ENCODE peak calls at places on chromosomes 16 and 17, in four cellular contexts. One of them, this sample, is unnamed.

GRCh38 chr17:42304187-42305030 is 16.1 kb downstream of the STAT5A start:
- DNase-seq in K562: no peak
- DNase-seq in GM12878: no peak
- DNase-seq in HepG2: peak
- DNase-seq in this sample: no peak

GRCh38 chr17:63035695-63036094 is 69.7 kb downstream of the TANC2 start:
- DNase-seq in K562: no peak
- DNase-seq in GM12878: no peak
- DNase-seq in HepG2: no peak
- DNase-seq in this sample: no peak

GRCh38 chr16:51049276-51049675 is 101.8 kb downstream of the SALL1 start:
- DNase-seq in K562: no peak
- DNase-seq in GM12878: no peak
- DNase-seq in HepG2: no peak
- DNase-seq in this sample: no peak

GRCh38 chr16:88387941-88388627 is 5.3 kb downstream of the ZNF469 start:
- DNase-seq in K562: no peak
- DNase-seq in GM12878: no peak
- DNase-seq in HepG2: peak
- DNase-seq in this sample: no peak

GRCh38 chr16:54482892-54483574 is 196.4 kb upstream of the IRX3 start:
- DNase-seq in K562: no peak
- DNase-seq in GM12878: no peak
- DNase-seq in HepG2: no peak
- DNase-seq in this sample: no peak

GRCh38 chr16:87160752-87161337 is 156.3 kb downstream of the C16orf95 start:
- DNase-seq in K562: no peak
- DNase-seq in GM12878: no peak
- DNase-seq in HepG2: no peak
- DNase-seq in this sample: no peak

GRCh38 chr17:77375917-77376651 is 235.3 kb downstream of the SEC14L1 start:
- DNase-seq in K562: no peak
- DNase-seq in GM12878: no peak
- DNase-seq in HepG2: no peak
- DNase-seq in this sample: no peak

GRCh38 chr17:58331815-58332719 is 3.5 kb upstream of the TSPOAP1 start:
- DNase-seq in K562: peak
- DNase-seq in GM12878: peak
- DNase-seq in HepG2: no peak
- DNase-seq in this sample: no peak

GRCh38 chr16:31705371-31705770 is 168.2 kb upstream of the ZNF267 start:
- DNase-seq in K562: no peak
- DNase-seq in GM12878: no peak
- DNase-seq in HepG2: no peak
- DNase-seq in this sample: no peak

GRCh38 chr17:3602499-3602898 is 6.7 kb downstream of the TRPV1 start:
- DNase-seq in K562: peak
- DNase-seq in GM12878: no peak
- DNase-seq in HepG2: peak
- DNase-seq in this sample: peak

GRCh38 chr17:13024033-13024432 is 6.2 kb upstream of the ELAC2 start:
- DNase-seq in K562: no peak
- DNase-seq in GM12878: no peak
- DNase-seq in HepG2: no peak
- DNase-seq in this sample: no peak

GRCh38 chr16:3998793-3999478 is 117.3 kb downstream of the ADCY9 start:
- DNase-seq in K562: no peak
- DNase-seq in GM12878: no peak
- DNase-seq in HepG2: no peak
- DNase-seq in this sample: no peak

GRCh38 chr17:4329838-4330237 is 36.6 kb downstream of the UBE2G1 start:
- DNase-seq in K562: no peak
- DNase-seq in GM12878: no peak
- DNase-seq in HepG2: no peak
- DNase-seq in this sample: peak

GRCh38 chr17:1553354-1554266 is 9.0 kb downstream of the PITPNA start:
- DNase-seq in K562: no peak
- DNase-seq in GM12878: no peak
- DNase-seq in HepG2: no peak
- DNase-seq in this sample: no peak

GRCh38 chr17:2282297-2282873 is 21.2 kb downstream of the SMG6 start:
- DNase-seq in K562: peak
- DNase-seq in GM12878: no peak
- DNase-seq in HepG2: peak
- DNase-seq in this sample: peak

GRCh38 chr17:7328840-7329359 is at the start of gene NEURL4:
- DNase-seq in K562: no peak
- DNase-seq in GM12878: no peak
- DNase-seq in HepG2: no peak
- DNase-seq in this sample: no peak

GRCh38 chr17:33874617-33875060 is 380.4 kb upstream of the CCL2 start:
- DNase-seq in K562: peak
- DNase-seq in GM12878: no peak
- DNase-seq in HepG2: no peak
- DNase-seq in this sample: no peak

GRCh38 chr16:564690-565419 is 1.9 kb upstream of the NHLRC4 start:
- DNase-seq in K562: no peak
- DNase-seq in GM12878: no peak
- DNase-seq in HepG2: no peak
- DNase-seq in this sample: no peak

GRCh38 chr16:568401-569258 is 1.1 kb upstream of the PIGQ start:
- DNase-seq in K562: peak
- DNase-seq in GM12878: no peak
- DNase-seq in HepG2: no peak
- DNase-seq in this sample: no peak

GRCh38 chr16:567362-568256 is 804 bp downstream of the NHLRC4 start:
- DNase-seq in K562: no peak
- DNase-seq in GM12878: no peak
- DNase-seq in HepG2: no peak
- DNase-seq in this sample: no peak

GRCh38 chr16:565420-566330 is 1.1 kb upstream of the NHLRC4 start:
- DNase-seq in K562: peak
- DNase-seq in GM12878: no peak
- DNase-seq in HepG2: no peak
- DNase-seq in this sample: no peak

DNA sequence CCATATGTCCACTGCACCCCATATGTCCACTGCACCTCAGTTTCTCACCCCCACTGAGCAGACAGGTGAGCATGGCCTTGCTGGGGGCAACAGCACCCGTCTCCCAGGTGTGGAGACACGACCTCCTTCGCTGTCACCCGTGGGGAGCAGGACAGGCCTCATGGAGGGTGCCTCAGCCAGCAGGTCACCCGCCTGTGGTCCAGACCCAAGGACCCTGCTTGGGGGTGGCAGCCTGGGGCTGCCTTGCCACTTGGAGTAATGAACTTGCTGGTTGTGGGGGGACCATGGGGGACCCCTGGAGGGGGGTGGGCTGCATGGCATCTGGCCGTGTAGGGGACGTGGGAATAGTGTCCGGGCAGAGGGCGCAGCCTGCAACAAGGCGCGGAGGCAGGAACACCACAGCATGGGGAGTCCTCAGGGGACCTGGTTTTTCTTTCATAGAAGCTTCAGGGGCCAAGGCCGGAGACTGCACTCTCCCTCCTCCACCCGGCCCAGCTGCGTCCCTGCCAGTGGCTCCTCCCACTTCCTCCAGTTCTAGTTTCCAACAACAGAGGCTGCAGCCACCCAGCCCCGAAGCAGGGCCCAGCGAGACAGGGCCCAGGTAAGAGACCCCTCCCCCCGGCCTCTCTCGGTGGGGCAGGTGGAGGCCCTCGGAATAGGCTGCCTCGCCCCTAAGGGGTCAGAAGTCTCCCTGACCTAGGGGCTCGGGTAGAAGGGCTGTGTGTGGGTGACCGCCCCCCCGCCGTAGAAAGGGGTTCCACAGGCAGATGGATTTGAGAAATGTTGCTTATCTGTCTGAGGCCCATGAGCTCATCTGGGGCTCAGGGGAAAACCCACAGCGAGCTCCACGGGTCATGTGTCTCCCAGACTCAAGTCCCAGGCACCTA is at the start of gene NHLRC4:
- DNase-seq in K562: peak
- DNase-seq in GM12878: no peak
- DNase-seq in HepG2: peak
- DNase-seq in this sample: peak
- TF ChIP-seq FOXK2 in K562: no peak
- TF ChIP-seq FOXK2 in GM12878: no peak
- TF ChIP-seq FOXK2 in HepG2: no peak
- TF ChIP-seq FOXK2 in this sample: no peak

GRCh38 chr16:20612551-20613470 is 36.6 kb upstream of the ACSM2B start:
- DNase-seq in K562: no peak
- DNase-seq in GM12878: no peak
- DNase-seq in HepG2: no peak
- DNase-seq in this sample: no peak
- TF ChIP-seq FOXK2 in K562: no peak
- TF ChIP-seq FOXK2 in GM12878: no peak
- TF ChIP-seq FOXK2 in HepG2: no peak
- TF ChIP-seq FOXK2 in this sample: no peak

GRCh38 chr17:50689956-50690886 is 17.5 kb downstream of the ANKRD40 start:
- DNase-seq in K562: no peak
- DNase-seq in GM12878: no peak
- DNase-seq in HepG2: no peak
- DNase-seq in this sample: no peak

GRCh38 chr17:50688168-50688719 is 19.5 kb downstream of the ANKRD40 start:
- DNase-seq in K562: no peak
- DNase-seq in GM12878: no peak
- DNase-seq in HepG2: no peak
- DNase-seq in this sample: no peak

GRCh38 chr17:50690887-50691549 is 16.7 kb downstream of the ANKRD40 start:
- DNase-seq in K562: no peak
- DNase-seq in GM12878: no peak
- DNase-seq in HepG2: no peak
- DNase-seq in this sample: no peak

GRCh38 chr17:50687200-50688066 is 20.3 kb downstream of the ANKRD40 start:
- DNase-seq in K562: no peak
- DNase-seq in GM12878: no peak
- DNase-seq in HepG2: peak
- DNase-seq in this sample: no peak

GRCh38 chr17:50689251-50689650 is 18.5 kb downstream of the ANKRD40 start:
- DNase-seq in K562: peak
- DNase-seq in GM12878: no peak
- DNase-seq in HepG2: no peak
- DNase-seq in this sample: no peak
- TF ChIP-seq FOXK2 in K562: no peak
- TF ChIP-seq FOXK2 in GM12878: no peak
- TF ChIP-seq FOXK2 in HepG2: no peak
- TF ChIP-seq FOXK2 in this sample: no peak

GRCh38 chr16:14232106-14232890 is 161.2 kb downstream of the MRTFB start:
- DNase-seq in K562: no peak
- DNase-seq in GM12878: no peak
- DNase-seq in HepG2: no peak
- DNase-seq in this sample: no peak
- TF ChIP-seq FOXK2 in K562: no peak
- TF ChIP-seq FOXK2 in GM12878: no peak
- TF ChIP-seq FOXK2 in HepG2: no peak
- TF ChIP-seq FOXK2 in this sample: no peak

GRCh38 chr17:50209472-50210248 is 8.2 kb upstream of the COL1A1 start:
- DNase-seq in K562: peak
- DNase-seq in GM12878: no peak
- DNase-seq in HepG2: no peak
- DNase-seq in this sample: no peak

GRCh38 chr17:50212121-50212843 is 10.9 kb upstream of the COL1A1 start:
- DNase-seq in K562: peak
- DNase-seq in GM12878: no peak
- DNase-seq in HepG2: no peak
- DNase-seq in this sample: no peak

GRCh38 chr17:50211249-50212120 is 10.1 kb upstream of the COL1A1 start:
- DNase-seq in K562: no peak
- DNase-seq in GM12878: no peak
- DNase-seq in HepG2: no peak
- DNase-seq in this sample: no peak

GRCh38 chr17:50209133-50209471 is 7.7 kb upstream of the COL1A1 start:
- DNase-seq in K562: no peak
- DNase-seq in GM12878: no peak
- DNase-seq in HepG2: no peak
- DNase-seq in this sample: no peak

GRCh38 chr17:50210249-50211225 is 9.1 kb upstream of the COL1A1 start:
- DNase-seq in K562: peak
- DNase-seq in GM12878: no peak
- DNase-seq in HepG2: peak
- DNase-seq in this sample: no peak
- TF ChIP-seq FOXK2 in K562: no peak
- TF ChIP-seq FOXK2 in GM12878: no peak
- TF ChIP-seq FOXK2 in HepG2: no peak
- TF ChIP-seq FOXK2 in this sample: no peak

GRCh38 chr17:30476726-30477082 is 504 bp upstream of the GOSR1 start:
- DNase-seq in K562: peak
- DNase-seq in GM12878: no peak
- DNase-seq in HepG2: peak
- DNase-seq in this sample: peak
- TF ChIP-seq FOXK2 in K562: no peak
- TF ChIP-seq FOXK2 in GM12878: no peak
- TF ChIP-seq FOXK2 in HepG2: no peak
- TF ChIP-seq FOXK2 in this sample: no peak

DNA sequence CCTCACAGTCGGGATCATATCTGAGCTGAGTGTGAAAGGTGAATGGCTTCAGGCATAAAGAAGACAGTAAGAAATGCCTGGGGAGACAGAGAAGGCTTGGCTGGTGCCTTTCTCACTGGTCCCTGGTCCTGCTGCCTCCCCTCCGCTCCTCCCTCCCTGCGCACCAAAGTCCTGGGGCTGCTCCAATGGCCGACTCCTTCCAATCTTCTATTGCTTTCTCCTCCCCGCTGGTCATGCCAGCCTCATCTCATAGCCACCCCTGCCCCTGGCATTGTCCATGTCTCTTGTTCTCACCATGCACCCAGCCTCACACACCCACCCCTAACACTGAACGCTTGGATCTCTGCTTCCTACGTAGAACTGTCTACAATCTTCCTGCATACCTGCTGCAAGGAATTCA is 18.0 kb downstream of the TLE7 start:
- DNase-seq in K562: no peak
- DNase-seq in GM12878: no peak
- DNase-seq in HepG2: no peak
- DNase-seq in this sample: no peak
- TF ChIP-seq FOXK2 in K562: no peak
- TF ChIP-seq FOXK2 in GM12878: no peak
- TF ChIP-seq FOXK2 in HepG2: no peak
- TF ChIP-seq FOXK2 in this sample: no peak

This sample was measured in HEK293T.